ENCODE peak calls at places on chromosomes 11 and 22, in seven cellular contexts. One of them, this sample, is unnamed.

GRCh38 chr11:64544616-64545296 is 46.3 kb upstream of the SLC22A12 start:
- DNase-seq in HT-29: no peak
- DNase-seq in stimulated activated CD4-positive, alpha-beta T cell treated with anti-CD3 and anti-CD28 coated beads, Interleukin-2, amount 100 ng/mL, for 24 hours: no peak
- DNase-seq in RCC 7860: no peak
- DNase-seq in suprapubic skin: no peak
- DNase-seq in MV-4-11: no peak
- DNase-seq in fibroblast of the conjunctiva: no peak
- DNase-seq in this sample: no peak

GRCh38 chr11:130813196-130813595 is 103.1 kb downstream of the SNX19 start:
- DNase-seq in suprapubic skin: no peak
- DNase-seq in RCC 7860: no peak
- DNase-seq in MV-4-11: no peak
- DNase-seq in HT-29: no peak
- DNase-seq in fibroblast of the conjunctiva: no peak
- DNase-seq in stimulated activated CD4-positive, alpha-beta T cell treated with anti-CD3 and anti-CD28 coated beads, Interleukin-2, amount 100 ng/mL, for 24 hours: no peak
- DNase-seq in this sample: no peak

GRCh38 chr22:29302681-29303465 is 3.6 kb upstream of the GAS2L1 start:
- DNase-seq in suprapubic skin: peak; percentile 75
- DNase-seq in RCC 7860: no peak
- DNase-seq in HT-29: peak; percentile 52
- DNase-seq in stimulated activated CD4-positive, alpha-beta T cell treated with anti-CD3 and anti-CD28 coated beads, Interleukin-2, amount 100 ng/mL, for 24 hours: no peak
- DNase-seq in fibroblast of the conjunctiva: no peak
- DNase-seq in MV-4-11: no peak
- DNase-seq in this sample: no peak

GRCh38 chr11:112163875-112164521 is at the start of gene IL18:
- DNase-seq in fibroblast of the conjunctiva: no peak
- DNase-seq in MV-4-11: peak; percentile 60
- DNase-seq in stimulated activated CD4-positive, alpha-beta T cell treated with anti-CD3 and anti-CD28 coated beads, Interleukin-2, amount 100 ng/mL, for 24 hours: no peak
- DNase-seq in HT-29: peak; percentile 94
- DNase-seq in suprapubic skin: no peak
- DNase-seq in RCC 7860: peak; percentile 60
- DNase-seq in this sample: no peak

GRCh38 chr11:111021131-111021530 is 224.4 kb upstream of the POU2AF2 start:
- DNase-seq in fibroblast of the conjunctiva: no peak
- DNase-seq in stimulated activated CD4-positive, alpha-beta T cell treated with anti-CD3 and anti-CD28 coated beads, Interleukin-2, amount 100 ng/mL, for 24 hours: no peak
- DNase-seq in MV-4-11: no peak
- DNase-seq in HT-29: no peak
- DNase-seq in suprapubic skin: no peak
- DNase-seq in RCC 7860: no peak
- DNase-seq in this sample: no peak

GRCh38 chr11:34416088-34416487 is 22.6 kb upstream of the CAT start:
- DNase-seq in fibroblast of the conjunctiva: no peak
- DNase-seq in RCC 7860: no peak
- DNase-seq in MV-4-11: peak; percentile 23
- DNase-seq in stimulated activated CD4-positive, alpha-beta T cell treated with anti-CD3 and anti-CD28 coated beads, Interleukin-2, amount 100 ng/mL, for 24 hours: no peak
- DNase-seq in HT-29: no peak
- DNase-seq in suprapubic skin: no peak
- DNase-seq in this sample: no peak

GRCh38 chr22:25564979-25565677 is 653 bp downstream of the GRK3 start:
- DNase-seq in RCC 7860: no peak
- DNase-seq in fibroblast of the conjunctiva: no peak
- DNase-seq in MV-4-11: no peak
- DNase-seq in HT-29: peak; percentile 5
- DNase-seq in suprapubic skin: no peak
- DNase-seq in stimulated activated CD4-positive, alpha-beta T cell treated with anti-CD3 and anti-CD28 coated beads, Interleukin-2, amount 100 ng/mL, for 24 hours: peak; percentile 42
- DNase-seq in this sample: peak; percentile 9

GRCh38 chr22:27116295-27116694 is 458.9 kb downstream of the MIAT start:
- DNase-seq in fibroblast of the conjunctiva: no peak
- DNase-seq in suprapubic skin: no peak
- DNase-seq in stimulated activated CD4-positive, alpha-beta T cell treated with anti-CD3 and anti-CD28 coated beads, Interleukin-2, amount 100 ng/mL, for 24 hours: no peak
- DNase-seq in HT-29: peak; percentile 13
- DNase-seq in MV-4-11: no peak
- DNase-seq in RCC 7860: peak; percentile 62
- DNase-seq in this sample: no peak

GRCh38 chr11:45669146-45669545 is 3.7 kb upstream of the CHST1 start:
- DNase-seq in stimulated activated CD4-positive, alpha-beta T cell treated with anti-CD3 and anti-CD28 coated beads, Interleukin-2, amount 100 ng/mL, for 24 hours: no peak
- DNase-seq in RCC 7860: no peak
- DNase-seq in suprapubic skin: no peak
- DNase-seq in MV-4-11: no peak
- DNase-seq in HT-29: no peak
- DNase-seq in fibroblast of the conjunctiva: no peak
- DNase-seq in this sample: no peak

GRCh38 chr22:39814899-39815298 is 78.7 kb downstream of the ENTHD1 start:
- DNase-seq in fibroblast of the conjunctiva: no peak
- DNase-seq in RCC 7860: no peak
- DNase-seq in HT-29: no peak
- DNase-seq in stimulated activated CD4-positive, alpha-beta T cell treated with anti-CD3 and anti-CD28 coated beads, Interleukin-2, amount 100 ng/mL, for 24 hours: no peak
- DNase-seq in suprapubic skin: no peak
- DNase-seq in MV-4-11: peak; percentile 62
- DNase-seq in this sample: peak; percentile 52

GRCh38 chr22:44125421-44125820 is 55.3 kb upstream of the PARVG start:
- DNase-seq in MV-4-11: no peak
- DNase-seq in stimulated activated CD4-positive, alpha-beta T cell treated with anti-CD3 and anti-CD28 coated beads, Interleukin-2, amount 100 ng/mL, for 24 hours: no peak
- DNase-seq in RCC 7860: no peak
- DNase-seq in fibroblast of the conjunctiva: no peak
- DNase-seq in suprapubic skin: no peak
- DNase-seq in HT-29: no peak
- DNase-seq in this sample: no peak

GRCh38 chr11:16945671-16946469 is 68.3 kb downstream of the PLEKHA7 start:
- DNase-seq in fibroblast of the conjunctiva: peak; percentile 20
- DNase-seq in HT-29: peak; percentile 94
- DNase-seq in RCC 7860: peak; percentile 61
- DNase-seq in MV-4-11: peak; percentile 48
- DNase-seq in suprapubic skin: no peak
- DNase-seq in stimulated activated CD4-positive, alpha-beta T cell treated with anti-CD3 and anti-CD28 coated beads, Interleukin-2, amount 100 ng/mL, for 24 hours: peak; percentile 46
- DNase-seq in this sample: peak; percentile 73

GRCh38 chr22:41405588-41405987 is 23.8 kb downstream of the TEF start:
- DNase-seq in fibroblast of the conjunctiva: no peak
- DNase-seq in RCC 7860: no peak
- DNase-seq in suprapubic skin: no peak
- DNase-seq in stimulated activated CD4-positive, alpha-beta T cell treated with anti-CD3 and anti-CD28 coated beads, Interleukin-2, amount 100 ng/mL, for 24 hours: peak; percentile 49
- DNase-seq in MV-4-11: no peak
- DNase-seq in HT-29: no peak
- DNase-seq in this sample: no peak

GRCh38 chr22:20238567-20239062 is 29.5 kb downstream of the RTN4R start:
- DNase-seq in MV-4-11: no peak
- DNase-seq in stimulated activated CD4-positive, alpha-beta T cell treated with anti-CD3 and anti-CD28 coated beads, Interleukin-2, amount 100 ng/mL, for 24 hours: peak; percentile 70
- DNase-seq in RCC 7860: peak; percentile 9
- DNase-seq in suprapubic skin: no peak
- DNase-seq in fibroblast of the conjunctiva: no peak
- DNase-seq in HT-29: peak; percentile 94
- DNase-seq in this sample: peak; percentile 32

GRCh38 chr11:122209619-122210377 is 93.8 kb upstream of the BLID start:
- DNase-seq in RCC 7860: no peak
- DNase-seq in fibroblast of the conjunctiva: peak; percentile 85
- DNase-seq in HT-29: no peak
- DNase-seq in MV-4-11: no peak
- DNase-seq in suprapubic skin: no peak
- DNase-seq in stimulated activated CD4-positive, alpha-beta T cell treated with anti-CD3 and anti-CD28 coated beads, Interleukin-2, amount 100 ng/mL, for 24 hours: no peak
- DNase-seq in this sample: no peak

GRCh38 chr11:86676533-86677154 is 4.2 kb upstream of the ME3 start:
- DNase-seq in suprapubic skin: no peak
- DNase-seq in MV-4-11: peak; percentile 27
- DNase-seq in HT-29: peak; percentile 44
- DNase-seq in fibroblast of the conjunctiva: no peak
- DNase-seq in stimulated activated CD4-positive, alpha-beta T cell treated with anti-CD3 and anti-CD28 coated beads, Interleukin-2, amount 100 ng/mL, for 24 hours: no peak
- DNase-seq in RCC 7860: no peak
- DNase-seq in this sample: no peak

GRCh38 chr11:2844996-2845395 is 40.6 kb downstream of the CDKN1C start:
- DNase-seq in MV-4-11: no peak
- DNase-seq in suprapubic skin: no peak
- DNase-seq in HT-29: no peak
- DNase-seq in stimulated activated CD4-positive, alpha-beta T cell treated with anti-CD3 and anti-CD28 coated beads, Interleukin-2, amount 100 ng/mL, for 24 hours: no peak
- DNase-seq in fibroblast of the conjunctiva: no peak
- DNase-seq in RCC 7860: no peak
- DNase-seq in this sample: no peak

GRCh38 chr11:66607126-66607834 is 9.2 kb upstream of the RBM14 start:
- DNase-seq in stimulated activated CD4-positive, alpha-beta T cell treated with anti-CD3 and anti-CD28 coated beads, Interleukin-2, amount 100 ng/mL, for 24 hours: no peak
- DNase-seq in fibroblast of the conjunctiva: peak; percentile 91
- DNase-seq in suprapubic skin: peak; percentile 86
- DNase-seq in HT-29: peak; percentile 58
- DNase-seq in RCC 7860: peak; percentile 13
- DNase-seq in MV-4-11: peak; percentile 71
- DNase-seq in this sample: no peak

GRCh38 chr11:73201249-73201648 is 16.8 kb upstream of the P2RY2 start:
- DNase-seq in stimulated activated CD4-positive, alpha-beta T cell treated with anti-CD3 and anti-CD28 coated beads, Interleukin-2, amount 100 ng/mL, for 24 hours: no peak
- DNase-seq in HT-29: no peak
- DNase-seq in suprapubic skin: peak; percentile 70
- DNase-seq in fibroblast of the conjunctiva: no peak
- DNase-seq in MV-4-11: no peak
- DNase-seq in RCC 7860: no peak
- DNase-seq in this sample: no peak

GRCh38 chr11:64990222-64990918 is 6.4 kb downstream of the BATF2 start:
- DNase-seq in fibroblast of the conjunctiva: no peak
- DNase-seq in suprapubic skin: no peak
- DNase-seq in HT-29: peak; percentile 76
- DNase-seq in stimulated activated CD4-positive, alpha-beta T cell treated with anti-CD3 and anti-CD28 coated beads, Interleukin-2, amount 100 ng/mL, for 24 hours: no peak
- DNase-seq in RCC 7860: no peak
- DNase-seq in MV-4-11: peak; percentile 31
- DNase-seq in this sample: no peak

GRCh38 chr11:115503886-115504278 is 333 bp downstream of the CADM1 start:
- DNase-seq in HT-29: no peak
- DNase-seq in MV-4-11: no peak
- DNase-seq in RCC 7860: no peak
- DNase-seq in fibroblast of the conjunctiva: no peak
- DNase-seq in stimulated activated CD4-positive, alpha-beta T cell treated with anti-CD3 and anti-CD28 coated beads, Interleukin-2, amount 100 ng/mL, for 24 hours: no peak
- DNase-seq in suprapubic skin: no peak
- DNase-seq in this sample: no peak

GRCh38 chr22:35376728-35377472 is 4.0 kb upstream of the HMOX1 start:
- DNase-seq in stimulated activated CD4-positive, alpha-beta T cell treated with anti-CD3 and anti-CD28 coated beads, Interleukin-2, amount 100 ng/mL, for 24 hours: peak; percentile 32
- DNase-seq in fibroblast of the conjunctiva: peak; percentile 97
- DNase-seq in MV-4-11: peak; percentile 99
- DNase-seq in HT-29: peak; percentile 81
- DNase-seq in suprapubic skin: peak; percentile 96
- DNase-seq in RCC 7860: peak; percentile 95
- DNase-seq in this sample: peak; percentile 98

GRCh38 chr11:110298298-110298765 is 1.9 kb upstream of the RDX start:
- DNase-seq in suprapubic skin: no peak
- DNase-seq in MV-4-11: no peak
- DNase-seq in HT-29: no peak
- DNase-seq in fibroblast of the conjunctiva: no peak
- DNase-seq in stimulated activated CD4-positive, alpha-beta T cell treated with anti-CD3 and anti-CD28 coated beads, Interleukin-2, amount 100 ng/mL, for 24 hours: no peak
- DNase-seq in RCC 7860: peak; percentile 74
- DNase-seq in this sample: no peak

GRCh38 chr22:50469377-50470305 is 5.2 kb downstream of the SBF1 start:
- DNase-seq in HT-29: peak; percentile 31
- DNase-seq in suprapubic skin: no peak
- DNase-seq in stimulated activated CD4-positive, alpha-beta T cell treated with anti-CD3 and anti-CD28 coated beads, Interleukin-2, amount 100 ng/mL, for 24 hours: peak; percentile 93
- DNase-seq in RCC 7860: peak; percentile 74
- DNase-seq in fibroblast of the conjunctiva: no peak
- DNase-seq in MV-4-11: peak; percentile 87
- DNase-seq in this sample: no peak

GRCh38 chr11:44877908-44878459 is 72.7 kb downstream of the TP53I11 start:
- DNase-seq in stimulated activated CD4-positive, alpha-beta T cell treated with anti-CD3 and anti-CD28 coated beads, Interleukin-2, amount 100 ng/mL, for 24 hours: no peak
- DNase-seq in RCC 7860: no peak
- DNase-seq in fibroblast of the conjunctiva: no peak
- DNase-seq in HT-29: no peak
- DNase-seq in MV-4-11: no peak
- DNase-seq in suprapubic skin: no peak
- DNase-seq in this sample: no peak

GRCh38 chr22:21044931-21045584 is 688 bp upstream of the LRRC74B start:
- DNase-seq in suprapubic skin: no peak
- DNase-seq in stimulated activated CD4-positive, alpha-beta T cell treated with anti-CD3 and anti-CD28 coated beads, Interleukin-2, amount 100 ng/mL, for 24 hours: no peak
- DNase-seq in fibroblast of the conjunctiva: peak; percentile 46
- DNase-seq in HT-29: no peak
- DNase-seq in MV-4-11: peak; percentile 79
- DNase-seq in RCC 7860: peak; percentile 11
- DNase-seq in this sample: no peak

GRCh38 chr22:37492428-37493344 is 6.5 kb upstream of the MFNG start:
- DNase-seq in HT-29: peak; percentile 37
- DNase-seq in stimulated activated CD4-positive, alpha-beta T cell treated with anti-CD3 and anti-CD28 coated beads, Interleukin-2, amount 100 ng/mL, for 24 hours: peak; percentile 67
- DNase-seq in RCC 7860: peak; percentile 84
- DNase-seq in fibroblast of the conjunctiva: no peak
- DNase-seq in MV-4-11: peak; percentile 78
- DNase-seq in suprapubic skin: no peak
- DNase-seq in this sample: peak; percentile 47

GRCh38 chr11:68425866-68426380 is 34.6 kb upstream of the PPP6R3 start:
- DNase-seq in fibroblast of the conjunctiva: no peak
- DNase-seq in MV-4-11: no peak
- DNase-seq in suprapubic skin: peak; percentile 70
- DNase-seq in stimulated activated CD4-positive, alpha-beta T cell treated with anti-CD3 and anti-CD28 coated beads, Interleukin-2, amount 100 ng/mL, for 24 hours: no peak
- DNase-seq in HT-29: no peak
- DNase-seq in RCC 7860: no peak
- DNase-seq in this sample: no peak